ENCODE peak calls at places on chromosomes 13 and 19, in seven cellular contexts. One of them, this sample, is unnamed.

GRCh38 chr13:49936943-49937273 is 768 bp upstream of the SPRYD7 start:
- DNase-seq in neuronal stem cell: peak
- DNase-seq in H1: no peak
- DNase-seq in mesenchymal stem cell: no peak
- DNase-seq in mesendoderm: peak
- DNase-seq in IMR-90: no peak
- DNase-seq in trophoblast cell: no peak
- DNase-seq in this sample: peak

GRCh38 chr13:45185286-45185685 is 15.6 kb downstream of the KCTD4 start:
- DNase-seq in H1: no peak
- DNase-seq in neuronal stem cell: no peak
- DNase-seq in mesenchymal stem cell: no peak
- DNase-seq in IMR-90: no peak
- DNase-seq in trophoblast cell: no peak
- DNase-seq in mesendoderm: no peak
- DNase-seq in this sample: no peak

GRCh38 chr19:36401475-36401874 is 17.0 kb downstream of the ZFP82 start:
- DNase-seq in trophoblast cell: no peak
- DNase-seq in mesendoderm: no peak
- DNase-seq in mesenchymal stem cell: no peak
- DNase-seq in IMR-90: no peak
- DNase-seq in H1: no peak
- DNase-seq in neuronal stem cell: no peak
- DNase-seq in this sample: no peak

GRCh38 chr13:112574476-112575294 is 13.3 kb downstream of the TUBGCP3 start:
- DNase-seq in IMR-90: peak
- DNase-seq in H1: no peak
- DNase-seq in mesenchymal stem cell: peak
- DNase-seq in neuronal stem cell: no peak
- DNase-seq in trophoblast cell: no peak
- DNase-seq in mesendoderm: no peak
- DNase-seq in this sample: no peak

GRCh38 chr19:38942471-38943181 is 11.9 kb downstream of the MRPS12 start:
- DNase-seq in H1: no peak
- DNase-seq in mesendoderm: no peak
- DNase-seq in mesenchymal stem cell: no peak
- DNase-seq in trophoblast cell: no peak
- DNase-seq in neuronal stem cell: no peak
- DNase-seq in IMR-90: no peak
- DNase-seq in this sample: no peak

GRCh38 chr19:48745208-48745995 is 1.3 kb downstream of the IZUMO1 start:
- DNase-seq in H1: peak
- DNase-seq in IMR-90: peak
- DNase-seq in neuronal stem cell: no peak
- DNase-seq in trophoblast cell: peak
- DNase-seq in mesenchymal stem cell: peak
- DNase-seq in mesendoderm: peak
- DNase-seq in this sample: peak

GRCh38 chr13:23141964-23142363 is 38.8 kb upstream of the SGCG start:
- DNase-seq in neuronal stem cell: no peak
- DNase-seq in IMR-90: no peak
- DNase-seq in mesendoderm: no peak
- DNase-seq in trophoblast cell: no peak
- DNase-seq in H1: no peak
- DNase-seq in mesenchymal stem cell: no peak
- DNase-seq in this sample: no peak

GRCh38 chr19:3045885-3046603 is 16.3 kb downstream of the TLE5 start:
- DNase-seq in IMR-90: no peak
- DNase-seq in neuronal stem cell: no peak
- DNase-seq in H1: peak
- DNase-seq in mesenchymal stem cell: no peak
- DNase-seq in trophoblast cell: no peak
- DNase-seq in mesendoderm: peak
- DNase-seq in this sample: peak

GRCh38 chr19:54517483-54517882 is 14.9 kb downstream of the LAIR2 start:
- DNase-seq in IMR-90: peak
- DNase-seq in mesendoderm: peak
- DNase-seq in mesenchymal stem cell: peak
- DNase-seq in neuronal stem cell: peak
- DNase-seq in H1: peak
- DNase-seq in trophoblast cell: peak
- DNase-seq in this sample: peak

GRCh38 chr13:93882086-93882651 is 597.3 kb downstream of the DCT start:
- DNase-seq in neuronal stem cell: no peak
- DNase-seq in trophoblast cell: no peak
- DNase-seq in mesenchymal stem cell: peak
- DNase-seq in IMR-90: peak
- DNase-seq in H1: no peak
- DNase-seq in mesendoderm: no peak
- DNase-seq in this sample: no peak

GRCh38 chr13:112768795-112769411 is 79.1 kb downstream of the ATP11A start:
- DNase-seq in H1: no peak
- DNase-seq in neuronal stem cell: no peak
- DNase-seq in mesendoderm: no peak
- DNase-seq in mesenchymal stem cell: no peak
- DNase-seq in IMR-90: no peak
- DNase-seq in trophoblast cell: no peak
- DNase-seq in this sample: peak

GRCh38 chr13:49935171-49936084 is 712 bp downstream of the SPRYD7 start:
- DNase-seq in mesenchymal stem cell: peak
- DNase-seq in mesendoderm: peak
- DNase-seq in H1: no peak
- DNase-seq in neuronal stem cell: peak
- DNase-seq in trophoblast cell: peak
- DNase-seq in IMR-90: peak
- DNase-seq in this sample: peak

GRCh38 chr19:1690570-1691307 is 38.3 kb upstream of the TCF3 start:
- DNase-seq in neuronal stem cell: peak
- DNase-seq in trophoblast cell: no peak
- DNase-seq in H1: peak
- DNase-seq in mesendoderm: peak
- DNase-seq in IMR-90: no peak
- DNase-seq in mesenchymal stem cell: peak
- DNase-seq in this sample: peak

GRCh38 chr19:710767-711166 is 2.0 kb downstream of the PALM start:
- DNase-seq in trophoblast cell: no peak
- DNase-seq in H1: no peak
- DNase-seq in neuronal stem cell: no peak
- DNase-seq in mesenchymal stem cell: no peak
- DNase-seq in mesendoderm: no peak
- DNase-seq in IMR-90: no peak
- DNase-seq in this sample: no peak

GRCh38 chr19:5138606-5139594 is 170.0 kb downstream of the KDM4B start:
- DNase-seq in IMR-90: peak
- DNase-seq in trophoblast cell: peak
- DNase-seq in mesendoderm: no peak
- DNase-seq in mesenchymal stem cell: peak
- DNase-seq in H1: no peak
- DNase-seq in neuronal stem cell: no peak
- DNase-seq in this sample: no peak

GRCh38 chr13:37475151-37475550 is 123.4 kb downstream of the POSTN start:
- DNase-seq in mesendoderm: peak
- DNase-seq in neuronal stem cell: no peak
- DNase-seq in trophoblast cell: no peak
- DNase-seq in IMR-90: peak
- DNase-seq in H1: no peak
- DNase-seq in mesenchymal stem cell: peak
- DNase-seq in this sample: no peak

GRCh38 chr13:80338781-80339577 is 1.9 kb downstream of the SPRY2 start:
- DNase-seq in neuronal stem cell: peak
- DNase-seq in mesenchymal stem cell: peak
- DNase-seq in trophoblast cell: peak
- DNase-seq in H1: peak
- DNase-seq in IMR-90: peak
- DNase-seq in mesendoderm: peak
- DNase-seq in this sample: peak

GRCh38 chr13:99028890-99029289 is 51.0 kb upstream of the DOCK9 start:
- DNase-seq in neuronal stem cell: no peak
- DNase-seq in trophoblast cell: peak
- DNase-seq in mesendoderm: peak
- DNase-seq in H1: peak
- DNase-seq in mesenchymal stem cell: no peak
- DNase-seq in IMR-90: no peak
- DNase-seq in this sample: peak

GRCh38 chr19:48508729-48509310 is 2.8 kb downstream of the LMTK3 start:
- DNase-seq in mesendoderm: no peak
- DNase-seq in H1: no peak
- DNase-seq in IMR-90: no peak
- DNase-seq in trophoblast cell: no peak
- DNase-seq in neuronal stem cell: no peak
- DNase-seq in mesenchymal stem cell: no peak
- DNase-seq in this sample: no peak

GRCh38 chr13:40600145-40600751 is 66.2 kb downstream of the FOXO1 start:
- DNase-seq in mesenchymal stem cell: no peak
- DNase-seq in trophoblast cell: no peak
- DNase-seq in H1: no peak
- DNase-seq in neuronal stem cell: no peak
- DNase-seq in mesendoderm: no peak
- DNase-seq in IMR-90: no peak
- DNase-seq in this sample: no peak

GRCh38 chr19:920051-920857 is 3.1 kb downstream of the KISS1R start:
- DNase-seq in mesendoderm: no peak
- DNase-seq in H1: peak
- DNase-seq in neuronal stem cell: no peak
- DNase-seq in trophoblast cell: peak
- DNase-seq in IMR-90: no peak
- DNase-seq in mesenchymal stem cell: peak
- DNase-seq in this sample: no peak

GRCh38 chr19:771332-771785 is 20.4 kb downstream of the MISP start:
- DNase-seq in neuronal stem cell: no peak
- DNase-seq in IMR-90: peak
- DNase-seq in H1: no peak
- DNase-seq in mesendoderm: peak
- DNase-seq in trophoblast cell: peak
- DNase-seq in mesenchymal stem cell: peak
- DNase-seq in this sample: peak

GRCh38 chr13:41985788-41986508 is 25.0 kb upstream of the VWA8 start:
- DNase-seq in mesendoderm: no peak
- DNase-seq in mesenchymal stem cell: peak
- DNase-seq in neuronal stem cell: no peak
- DNase-seq in H1: no peak
- DNase-seq in IMR-90: peak
- DNase-seq in trophoblast cell: no peak
- DNase-seq in this sample: no peak

GRCh38 chr19:50906217-50906616 is 5.0 kb downstream of the KLK4 start:
- DNase-seq in IMR-90: no peak
- DNase-seq in neuronal stem cell: peak
- DNase-seq in trophoblast cell: peak
- DNase-seq in mesenchymal stem cell: no peak
- DNase-seq in mesendoderm: peak
- DNase-seq in H1: peak
- DNase-seq in this sample: peak

GRCh38 chr19:21143428-21143827 is 1.6 kb downstream of the ZNF431 start:
- DNase-seq in mesendoderm: no peak
- DNase-seq in IMR-90: no peak
- DNase-seq in mesenchymal stem cell: no peak
- DNase-seq in trophoblast cell: peak
- DNase-seq in neuronal stem cell: no peak
- DNase-seq in H1: no peak
- DNase-seq in this sample: no peak

GRCh38 chr19:57813919-57814504 is 701 bp downstream of the ZNF552 start:
- DNase-seq in mesenchymal stem cell: peak
- DNase-seq in IMR-90: no peak
- DNase-seq in neuronal stem cell: no peak
- DNase-seq in trophoblast cell: peak
- DNase-seq in H1: no peak
- DNase-seq in mesendoderm: peak
- DNase-seq in this sample: no peak
- H3K4ac ChIP-seq in mesenchymal stem cell: no peak
- H3K4ac ChIP-seq in IMR-90: peak
- H3K4ac ChIP-seq in neuronal stem cell: no peak
- H3K4ac ChIP-seq in trophoblast cell: peak
- H3K4ac ChIP-seq in H1: no peak
- H3K4ac ChIP-seq in mesendoderm: peak
- H3K4ac ChIP-seq in this sample: no peak

GRCh38 chr19:49787746-49788145 is 20.9 kb downstream of the AP2A1 start:
- DNase-seq in H1: no peak
- DNase-seq in trophoblast cell: peak
- DNase-seq in neuronal stem cell: no peak
- DNase-seq in mesendoderm: no peak
- DNase-seq in IMR-90: no peak
- DNase-seq in mesenchymal stem cell: no peak
- DNase-seq in this sample: no peak
- H3K4ac ChIP-seq in H1: no peak
- H3K4ac ChIP-seq in trophoblast cell: no peak
- H3K4ac ChIP-seq in neuronal stem cell: no peak
- H3K4ac ChIP-seq in mesendoderm: no peak
- H3K4ac ChIP-seq in IMR-90: no peak
- H3K4ac ChIP-seq in mesenchymal stem cell: no peak
- H3K4ac ChIP-seq in this sample: no peak

DNA sequence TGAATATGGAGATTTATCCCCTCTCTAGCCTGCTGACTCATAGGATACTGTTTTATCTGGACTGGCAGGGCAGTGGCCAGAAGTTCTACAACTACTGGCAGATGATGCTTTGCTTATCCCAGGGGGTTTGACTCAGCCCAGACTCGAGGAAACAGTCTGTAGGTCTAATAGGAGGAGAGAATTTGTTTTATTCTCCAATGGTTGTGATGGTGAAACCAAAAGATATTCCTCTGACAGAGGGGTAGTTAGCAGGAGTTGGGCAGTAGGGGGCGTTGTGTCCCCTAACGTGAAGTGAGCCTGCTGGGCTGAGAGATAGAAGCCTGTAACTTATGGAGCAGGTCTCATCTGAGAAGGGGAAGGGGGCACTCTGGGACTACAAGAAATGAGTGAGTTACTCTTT is 74.9 kb downstream of the WTIP start:
- DNase-seq in mesendoderm: peak
- DNase-seq in neuronal stem cell: no peak
- DNase-seq in mesenchymal stem cell: no peak
- DNase-seq in H1: peak
- DNase-seq in trophoblast cell: peak
- DNase-seq in IMR-90: no peak
- DNase-seq in this sample: peak
- H3K4ac ChIP-seq in mesendoderm: no peak
- H3K4ac ChIP-seq in neuronal stem cell: no peak
- H3K4ac ChIP-seq in mesenchymal stem cell: no peak
- H3K4ac ChIP-seq in H1: no peak
- H3K4ac ChIP-seq in trophoblast cell: no peak
- H3K4ac ChIP-seq in IMR-90: no peak
- H3K4ac ChIP-seq in this sample: no peak

GRCh38 chr19:7435602-7436001 is 53.2 kb downstream of the PEX11G start:
- DNase-seq in mesendoderm: no peak
- DNase-seq in mesenchymal stem cell: no peak
- DNase-seq in IMR-90: no peak
- DNase-seq in trophoblast cell: no peak
- DNase-seq in neuronal stem cell: no peak
- DNase-seq in H1: no peak
- DNase-seq in this sample: no peak
- H3K4ac ChIP-seq in mesendoderm: no peak
- H3K4ac ChIP-seq in mesenchymal stem cell: no peak
- H3K4ac ChIP-seq in IMR-90: no peak
- H3K4ac ChIP-seq in trophoblast cell: no peak
- H3K4ac ChIP-seq in neuronal stem cell: no peak
- H3K4ac ChIP-seq in H1: no peak
- H3K4ac ChIP-seq in this sample: no peak